ENCODE peak calls at places on chromosomes 4 and X, in seven cellular contexts. V is transverse colon, W is IMR-90, J is fibroblast of the aortic adventitia, Z is AG10803, H is nephron progenitor cell, P is foreskin fibroblast. A is an unnamed sample.

GRCh38 chr4:37481547-37482129 is 204.5 kb downstream of the RELL1 start:
- DNase-seq in V (no peak), W (no peak), J (no peak), Z (no peak), H (no peak), P (no peak), A (no peak)

GRCh38 chr4:39415678-39416283 is 9.1 kb downstream of the KLB start:
- DNase-seq in V (no peak), W (no peak), J (peak), Z (peak), H (no peak), P (no peak), A (no peak)

GRCh38 chr4:147056951-147057630 is 111.4 kb upstream of the TTC29 start:
- DNase-seq in V (no peak), W (peak), J (peak), Z (peak), H (no peak), P (no peak), A (peak)

GRCh38 chrX:140091276-140091886 is 126.1 kb upstream of the CXorf66 start:
- DNase-seq in V (peak), W (no peak), J (no peak), Z (peak), H (peak), P (no peak), A (no peak)

GRCh38 chrX:154734101-154734781 is 16.6 kb downstream of the GAB3 start:
- DNase-seq in V (peak), W (peak), J (peak), Z (no peak), H (no peak), P (no peak), A (peak)

GRCh38 chr4:2570551-2571222 is 34.2 kb downstream of the FAM193A start:
- DNase-seq in V (no peak), W (no peak), J (peak), Z (no peak), H (no peak), P (no peak), A (no peak)

GRCh38 chr4:165006457-165006856 is 25.3 kb upstream of the TRIM60 start:
- DNase-seq in V (no peak), W (no peak), J (no peak), Z (no peak), H (peak), P (no peak), A (no peak)

GRCh38 chr4:183659919-183660318 is 826 bp downstream of the TRAPPC11 start:
- DNase-seq in V (no peak), W (peak), J (peak), Z (no peak), H (no peak), P (no peak), A (no peak)

GRCh38 chr4:118953276-118953675 is 64.6 kb downstream of the SYNPO2 start:
- DNase-seq in V (no peak), W (no peak), J (no peak), Z (no peak), H (no peak), P (peak), A (peak)

GRCh38 chr4:70994387-70995099 is 1.1 kb downstream of the DCK start:
- DNase-seq in V (no peak), W (no peak), J (no peak), Z (no peak), H (no peak), P (no peak), A (no peak)

GRCh38 chr4:124085561-124086180 is 626.9 kb downstream of the ANKRD50 start:
- DNase-seq in V (no peak), W (no peak), J (peak), Z (no peak), H (no peak), P (no peak), A (peak)

GRCh38 chr4:20109395-20109794 is 142.3 kb upstream of the SLIT2 start:
- DNase-seq in V (no peak), W (peak), J (peak), Z (no peak), H (no peak), P (peak), A (no peak)

GRCh38 chrX:118346258-118347094 is 570 bp downstream of the WDR44 start:
- DNase-seq in V (peak), W (no peak), J (no peak), Z (no peak), H (peak), P (no peak), A (no peak)
- TF ChIP-seq CTCF in V (no peak), W (no peak), J (no peak), Z (peak), H (no peak), P (no peak), A (no peak)

DNA sequence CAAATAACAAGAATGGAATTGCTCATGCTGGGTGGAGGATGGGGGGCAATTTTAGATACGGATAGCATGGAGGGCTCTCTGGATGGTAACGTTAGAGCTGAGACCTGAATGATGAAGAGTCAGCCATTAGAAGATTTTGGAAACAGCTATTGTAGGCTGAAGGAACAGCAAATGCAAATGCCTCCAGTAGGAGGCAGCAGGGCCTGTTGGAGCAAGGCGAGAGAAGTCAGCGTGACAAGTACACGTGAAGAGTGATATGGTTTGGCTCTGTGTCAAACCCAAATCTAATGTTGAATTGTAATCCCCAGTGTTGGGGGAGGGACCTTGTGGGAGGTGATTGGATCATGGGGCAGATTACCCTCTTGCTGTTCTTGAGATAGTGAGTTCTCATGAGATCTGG is 59.3 kb upstream of the SOD3 start:
- DNase-seq in V (peak), W (peak), J (no peak), Z (no peak), H (no peak), P (peak), A (no peak)
- TF ChIP-seq CTCF in V (peak), W (peak), J (peak), Z (peak), H (no peak), P (peak), A (peak)

GRCh38 chr4:76987153-76987562 is 37.6 kb downstream of the SEPTIN11 start:
- DNase-seq in V (no peak), W (peak), J (peak), Z (peak), H (no peak), P (peak), A (peak)
- TF ChIP-seq CTCF in V (no peak), W (peak), J (peak), Z (peak), H (no peak), P (peak), A (no peak)

GRCh38 chr4:140641105-140641555 is 72.4 kb upstream of the UCP1 start:
- DNase-seq in V (no peak), W (no peak), J (no peak), Z (no peak), H (no peak), P (no peak), A (no peak)

GRCh38 chr4:140633951-140634350 is 65.2 kb upstream of the UCP1 start:
- DNase-seq in V (no peak), W (no peak), J (no peak), Z (no peak), H (no peak), P (no peak), A (no peak)

GRCh38 chr4:140640150-140640748 is 71.5 kb upstream of the UCP1 start:
- DNase-seq in V (no peak), W (no peak), J (no peak), Z (no peak), H (no peak), P (no peak), A (no peak)

GRCh38 chr4:140635606-140636005 is 66.8 kb upstream of the UCP1 start:
- DNase-seq in V (peak), W (no peak), J (peak), Z (peak), H (peak), P (peak), A (peak)

DNA sequence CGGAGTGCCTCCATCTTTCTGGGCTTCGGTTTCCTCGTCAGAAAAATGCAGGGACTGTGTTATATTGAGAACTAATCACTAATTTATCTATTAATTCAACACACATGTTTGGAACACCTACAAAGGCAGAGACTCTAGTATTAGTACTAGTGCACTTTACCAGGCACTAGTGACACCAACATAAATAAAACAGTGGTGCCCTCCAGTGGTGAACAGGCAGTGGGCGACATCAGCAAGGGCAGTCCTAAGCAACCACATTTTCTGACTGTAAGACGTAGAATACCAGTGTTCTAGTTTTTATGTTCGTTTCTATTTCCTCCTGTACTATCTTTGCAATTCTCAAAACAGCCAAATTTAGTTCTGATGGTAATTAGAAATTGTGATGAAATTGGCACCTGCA is 69.1 kb upstream of the UCP1 start:
- DNase-seq in V (peak), W (no peak), J (peak), Z (peak), H (no peak), P (no peak), A (no peak)
- TF ChIP-seq CTCF in V (peak), W (peak), J (peak), Z (peak), H (peak), P (peak), A (peak)

GRCh38 chrX:125620715-125621587 is 301.3 kb downstream of the TEX13C start:
- DNase-seq in V (no peak), W (no peak), J (no peak), Z (no peak), H (no peak), P (no peak), A (no peak)
- TF ChIP-seq CTCF in V (no peak), W (no peak), J (no peak), Z (no peak), H (no peak), P (no peak), A (no peak)

GRCh38 chr4:5970381-5971076 is 47.7 kb downstream of the C4orf50 start:
- DNase-seq in V (no peak), W (no peak), J (no peak), Z (no peak), H (no peak), P (no peak), A (no peak)
- TF ChIP-seq CTCF in V (no peak), W (no peak), J (no peak), Z (no peak), H (no peak), P (no peak), A (no peak)

DNA sequence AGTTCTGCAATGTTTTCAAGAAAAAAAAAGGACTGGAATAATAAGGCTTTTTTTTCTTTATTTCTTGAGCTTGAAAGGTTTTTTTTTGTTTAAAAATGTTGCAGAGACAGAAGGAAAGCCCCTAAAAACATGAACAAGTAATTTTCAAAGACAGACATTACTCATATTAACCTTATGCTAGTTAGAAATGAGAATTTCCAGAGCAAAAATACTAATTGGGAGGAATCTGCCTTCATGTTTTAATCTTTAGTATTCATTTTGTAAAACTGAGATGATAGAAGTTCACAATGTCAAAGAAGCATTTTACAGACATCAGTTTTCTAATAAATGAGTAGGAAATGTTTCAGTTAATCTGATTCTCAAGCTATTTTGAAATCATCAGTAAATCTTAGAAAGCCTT is 1805.3 kb downstream of the PCDH7 start:
- DNase-seq in V (no peak), W (no peak), J (no peak), Z (no peak), H (no peak), P (no peak), A (no peak)
- TF ChIP-seq CTCF in V (no peak), W (no peak), J (no peak), Z (no peak), H (no peak), P (no peak), A (no peak)

A was measured in astrocyte.